ENCODE peak calls at places on chromosomes 13 and 19, in ten cellular contexts. G, T, Z, V, P, H, E, M, A and C are unnamed samples.

GRCh38 chr13:97142452-97142851 is 79.7 kb upstream of the MBNL2 start:
- DNase-seq in G (no peak), T (no peak), Z (peak; percentile 36), V (peak; percentile 22), P (no peak), H (no peak), E (peak; percentile 70), M (peak; percentile 77), A (peak; percentile 21), C (no peak)

GRCh38 chr13:103388839-103389238 is 322.6 kb upstream of the SLC10A2 start:
- DNase-seq in G (no peak), T (no peak), Z (no peak), V (no peak), P (peak; percentile 2), H (no peak), E (no peak), M (no peak), A (no peak), C (no peak)

GRCh38 chr13:32811297-32811800 is 204.9 kb upstream of the KL start:
- DNase-seq in G (no peak), T (no peak), Z (no peak), V (no peak), P (peak; percentile 22), H (peak; percentile 62), E (peak; percentile 30), M (peak; percentile 31), A (peak; percentile 11), C (no peak)

GRCh38 chr19:18304194-18304495 is 18.7 kb downstream of the LSM4 start:
- DNase-seq in G (no peak), T (no peak), Z (peak; percentile 77), V (no peak), P (no peak), H (no peak), E (no peak), M (no peak), A (no peak), C (no peak)

GRCh38 chr13:113410472-113411201 is 42.7 kb downstream of the ADPRHL1 start:
- DNase-seq in G (no peak), T (peak; percentile 37), Z (peak; percentile 49), V (no peak), P (peak; percentile 89), H (peak; percentile 88), E (peak; percentile 25), M (peak; percentile 35), A (peak; percentile 78), C (peak; percentile 79)

GRCh38 chr19:18009412-18010066 is 1.6 kb downstream of the ARRDC2 start:
- DNase-seq in G (no peak), T (no peak), Z (no peak), V (no peak), P (peak; percentile 77), H (peak; percentile 44), E (no peak), M (no peak), A (no peak), C (no peak)

GRCh38 chr13:31638577-31638976 is 100.7 kb upstream of the RXFP2 start:
- DNase-seq in G (no peak), T (peak; percentile 29), Z (peak; percentile 28), V (no peak), P (peak; percentile 32), H (peak; percentile 62), E (no peak), M (no peak), A (peak; percentile 78), C (peak; percentile 72)

GRCh38 chr19:52891336-52891735 is 6.1 kb downstream of the ZNF320 start:
- DNase-seq in G (no peak), T (no peak), Z (no peak), V (no peak), P (no peak), H (no peak), E (no peak), M (no peak), A (no peak), C (no peak)

GRCh38 chr19:37007587-37008220 is 70.5 kb upstream of the ZNF420 start:
- DNase-seq in G (peak; percentile 27), T (no peak), Z (peak; percentile 88), V (no peak), P (no peak), H (no peak), E (peak; percentile 13), M (peak; percentile 41), A (peak; percentile 40), C (no peak)

GRCh38 chr19:56091066-56091490 is 30.0 kb downstream of the ZNF787 start:
- DNase-seq in G (no peak), T (no peak), Z (no peak), V (no peak), P (peak; percentile 19), H (peak; percentile 37), E (no peak), M (no peak), A (peak; percentile 32), C (no peak)

GRCh38 chr19:46970815-46971214 is 48.8 kb upstream of the NPAS1 start:
- DNase-seq in G (no peak), T (no peak), Z (peak; percentile 86), V (no peak), P (peak; percentile 72), H (no peak), E (no peak), M (no peak), A (peak; percentile 93), C (no peak)

GRCh38 chr19:55487884-55488687 is at the start of gene SSC5D:
- DNase-seq in G (no peak), T (no peak), Z (peak; percentile 68), V (no peak), P (no peak), H (peak; percentile 25), E (no peak), M (no peak), A (no peak), C (no peak)

GRCh38 chr19:43465468-43466120 is at the start of gene LYPD3:
- DNase-seq in G (no peak), T (no peak), Z (no peak), V (no peak), P (peak; percentile 93), H (no peak), E (peak; percentile 64), M (peak; percentile 53), A (no peak), C (no peak)

GRCh38 chr13:23433171-23434153 is at the start of gene SACS:
- DNase-seq in G (peak; percentile 84), T (peak; percentile 57), Z (no peak), V (peak; percentile 64), P (peak; percentile 17), H (peak; percentile 59), E (no peak), M (no peak), A (peak; percentile 55), C (no peak)

GRCh38 chr19:4199699-4200293 is 17.3 kb downstream of the ANKRD24 start:
- DNase-seq in G (no peak), T (no peak), Z (no peak), V (no peak), P (no peak), H (no peak), E (peak; percentile 55), M (no peak), A (no peak), C (no peak)
- H3K4me3 ChIP-seq in G (no peak overlapping the region), T (no peak overlapping the region), Z (no peak overlapping the region), V (no peak overlapping the region), P (no peak overlapping the region), H (no peak overlapping the region), E (no peak overlapping the region), M (no peak overlapping the region), A (no peak overlapping the region), C (no peak overlapping the region)

DNA sequence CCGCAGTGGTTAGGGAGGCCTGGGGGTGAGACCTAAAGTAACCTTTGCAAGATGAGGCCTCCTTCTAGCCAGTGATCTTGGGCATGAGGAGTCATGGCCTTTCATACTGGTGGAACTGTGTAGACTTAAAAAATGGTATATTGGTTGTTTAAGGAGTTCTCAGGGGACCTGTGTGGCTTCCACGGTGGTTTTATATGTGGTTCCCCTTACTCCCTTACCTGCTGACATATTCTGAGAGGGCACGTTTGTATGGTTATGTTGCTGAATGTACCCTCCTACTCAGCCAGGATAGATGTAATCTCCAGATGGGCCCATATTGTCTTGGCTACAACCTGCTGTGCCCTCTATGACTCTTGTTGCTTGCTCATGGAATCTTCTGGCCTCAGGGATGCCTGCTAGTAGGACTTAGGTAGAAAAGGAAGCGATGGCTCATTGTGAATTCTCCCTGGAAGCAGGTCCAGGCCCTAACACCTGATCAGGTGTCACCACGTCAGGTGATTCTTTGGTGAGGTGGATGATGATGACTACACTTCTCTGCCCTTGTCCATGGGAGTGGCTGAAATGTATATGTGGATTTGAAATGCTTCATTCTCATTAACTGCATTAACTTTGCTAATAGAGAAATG is 1.8 kb downstream of the ZNF460 start:
- DNase-seq in G (no peak), T (no peak), Z (no peak), V (no peak), P (peak; percentile 62), H (no peak), E (no peak), M (no peak), A (no peak), C (no peak)
- H3K4me3 ChIP-seq in G (no peak overlapping the region), T (peak overlapping the region; percentile 95), Z (peak overlapping the region; percentile 68), V (no peak overlapping the region), P (peak overlapping the region; percentile 100), H (peak overlapping the region; percentile 87), E (no peak overlapping the region), M (no peak overlapping the region), A (peak overlapping the region; percentile 27), C (peak overlapping the region; percentile 92)

GRCh38 chr19:58154287-58154678 is 3.7 kb upstream of the ZNF329 start:
- DNase-seq in G (peak; percentile 11), T (no peak), Z (peak; percentile 77), V (no peak), P (no peak), H (peak; percentile 2), E (peak; percentile 27), M (peak; percentile 35), A (peak; percentile 16), C (no peak)

GRCh38 chr19:58150328-58150921 is at the start of gene ZNF329:
- DNase-seq in G (peak; percentile 49), T (peak; percentile 49), Z (peak; percentile 92), V (peak; percentile 57), P (peak; percentile 93), H (peak; percentile 85), E (peak; percentile 87), M (peak; percentile 94), A (peak; percentile 76), C (peak; percentile 33)

GRCh38 chr19:58157045-58157728 is 6.6 kb upstream of the ZNF329 start:
- DNase-seq in G (no peak), T (no peak), Z (no peak), V (no peak), P (no peak), H (no peak), E (no peak), M (no peak), A (no peak), C (no peak)

GRCh38 chr19:58154679-58155648 is 4.4 kb upstream of the ZNF329 start:
- DNase-seq in G (peak; percentile 85), T (peak; percentile 84), Z (peak; percentile 97), V (peak; percentile 92), P (peak; percentile 89), H (peak; percentile 90), E (peak; percentile 97), M (peak; percentile 98), A (peak; percentile 89), C (peak; percentile 71)

GRCh38 chr19:58153386-58153785 is 2.8 kb upstream of the ZNF329 start:
- DNase-seq in G (no peak), T (no peak), Z (no peak), V (no peak), P (no peak), H (no peak), E (no peak), M (no peak), A (no peak), C (no peak)
- H3K4me3 ChIP-seq in G (peak overlapping the region; percentile 1), T (no peak overlapping the region), Z (no peak overlapping the region), V (no peak overlapping the region), P (no peak overlapping the region), H (no peak overlapping the region), E (no peak overlapping the region), M (no peak overlapping the region), A (no peak overlapping the region), C (no peak overlapping the region)

GRCh38 chr19:2791440-2791839 is 6.1 kb downstream of the THOP1 start:
- DNase-seq in G (no peak), T (no peak), Z (no peak), V (no peak), P (no peak), H (no peak), E (no peak), M (no peak), A (no peak), C (no peak)
- H3K4me3 ChIP-seq in G (no peak overlapping the region), T (no peak overlapping the region), Z (no peak overlapping the region), V (no peak overlapping the region), P (no peak overlapping the region), H (no peak overlapping the region), E (no peak overlapping the region), M (no peak overlapping the region), A (no peak overlapping the region), C (no peak overlapping the region)